ENCODE peak calls at places on chromosome 4, in seven cellular contexts. F is mesendoderm, Z is K562, W is aorta, Y is psoas muscle, K is hepatocyte, S is uterus. G is an unnamed sample. For H3K4me1, the result is how much of the 10 kb centered on the place peaks cover.

GRCh38 chr4:37928421-37928820 is 31.8 kb upstream of the PTTG2 start:
- DNase-seq in W (no peak), F (no peak), Z (no peak), S (no peak), Y (no peak), K (no peak), G (no peak)

GRCh38 chr4:15550491-15550890 is 80.8 kb downstream of the CC2D2A start:
- DNase-seq in W (no peak), S (no peak), Y (no peak), Z (no peak), F (peak), K (no peak), G (no peak)

GRCh38 chr4:2484993-2485392 is 16.1 kb downstream of the RNF4 start:
- DNase-seq in S (peak), F (no peak), Z (no peak), K (peak), Y (peak), W (peak), G (peak)

GRCh38 chr4:137531951-137532868 is at the start of gene PCDH18:
- DNase-seq in Y (peak), F (peak), S (peak), K (peak), W (peak), Z (no peak), G (no peak)

GRCh38 chr4:40553995-40554394 is 75.7 kb downstream of the RBM47 start:
- DNase-seq in S (no peak), K (no peak), Z (no peak), F (no peak), W (no peak), Y (no peak), G (no peak)

GRCh38 chr4:121784401-121784800 is 16.7 kb upstream of the EXOSC9 start:
- DNase-seq in W (no peak), Z (no peak), K (no peak), S (no peak), F (no peak), Y (no peak), G (no peak)

GRCh38 chr4:138494931-138495330 is 252.8 kb upstream of the SLC7A11 start:
- DNase-seq in S (no peak), F (peak), Y (no peak), W (no peak), Z (no peak), K (no peak), G (no peak)

GRCh38 chr4:139472761-139473335 is 18.9 kb downstream of the RAB33B start:
- DNase-seq in K (no peak), F (no peak), S (no peak), Y (no peak), Z (no peak), W (no peak), G (no peak)

GRCh38 chr4:111453216-111453615 is 692.0 kb upstream of the FAM241A start:
- DNase-seq in F (no peak), K (no peak), S (no peak), W (no peak), Z (no peak), Y (no peak), G (no peak)

GRCh38 chr4:10587697-10588096 is 96.9 kb downstream of the CLNK start:
- DNase-seq in Y (no peak), Z (no peak), K (no peak), F (peak), W (no peak), S (no peak), G (peak)

GRCh38 chr4:122703868-122704267 is 28.6 kb upstream of the BBS12 start:
- DNase-seq in K (no peak), F (peak), Z (no peak), Y (no peak), W (no peak), S (no peak), G (no peak)

GRCh38 chr4:132062611-132063239 is 1086.4 kb upstream of the PCDH10 start:
- DNase-seq in K (peak), Z (no peak), W (no peak), F (no peak), S (no peak), Y (no peak), G (no peak)

GRCh38 chr4:41709844-41710481 is 38.6 kb downstream of the PHOX2B start:
- DNase-seq in Z (no peak), W (no peak), Y (no peak), F (no peak), K (peak), S (no peak), G (no peak)

GRCh38 chr4:138681000-138681604 is 334.5 kb upstream of the NOCT start:
- DNase-seq in W (peak), F (peak), S (peak), Z (peak), K (peak), Y (peak), G (peak)

GRCh38 chr4:55635760-55636621 is at the start of gene NMU:
- DNase-seq in S (no peak), K (peak), Z (peak), W (peak), Y (peak), F (peak), G (no peak)
- H3K27ac ChIP-seq in S (no peak), K (no peak), Z (peak), W (no peak), Y (no peak), F (no peak), G (no peak)

GRCh38 chr4:118729287-118730286 is 44.4 kb downstream of the METTL14 start:
- DNase-seq in F (no peak), K (no peak), Y (no peak), S (no peak), Z (no peak), W (no peak), G (no peak)
- H3K4me1 ChIP-seq in F (under half), K (under half), Y (under half), S (under half), Z (under half), W (under half), G (under half)

GRCh38 chr4:128323401-128323800 is 35.8 kb upstream of the PGRMC2 start:
- DNase-seq in K (no peak), Y (no peak), F (peak), S (no peak), Z (no peak), W (no peak), G (no peak)

GRCh38 chr4:128322311-128322710 is 34.7 kb upstream of the PGRMC2 start:
- DNase-seq in F (no peak), Z (no peak), S (no peak), Y (no peak), W (no peak), K (no peak), G (no peak)

GRCh38 chr4:128328106-128328505 is 40.5 kb upstream of the PGRMC2 start:
- DNase-seq in W (no peak), Z (no peak), S (no peak), K (no peak), F (no peak), Y (no peak), G (no peak)

GRCh38 chr4:128320656-128321055 is 33.0 kb upstream of the PGRMC2 start:
- DNase-seq in F (no peak), Z (no peak), Y (no peak), K (no peak), W (no peak), S (no peak), G (no peak)

GRCh38 chr4:128322986-128323385 is 35.4 kb upstream of the PGRMC2 start:
- DNase-seq in K (peak), Z (no peak), F (peak), Y (no peak), S (no peak), W (no peak), G (no peak)
- H3K27ac ChIP-seq in K (peak), Z (no peak), F (peak), Y (no peak), S (no peak), W (no peak), G (no peak)

GRCh38 chr4:680091-680490 is 5.7 kb downstream of the MYL5 start:
- DNase-seq in Z (no peak), F (no peak), Y (peak), S (no peak), K (no peak), W (peak), G (no peak)
- H3K4me1 ChIP-seq in Z (half or more), F (under half), Y (under half), S (under half), K (under half), W (under half), G (under half)

GRCh38 chr4:87017580-87018061 is 82.8 kb downstream of the AFF1 start:
- DNase-seq in Z (peak), Y (no peak), W (no peak), K (peak), F (no peak), S (no peak), G (no peak)
- H3K27ac ChIP-seq in Z (peak), Y (peak), W (no peak), K (peak), F (no peak), S (peak), G (no peak)

GRCh38 chr4:54230479-54231418 is 1.7 kb downstream of the PDGFRA start:
- DNase-seq in K (peak), S (peak), F (peak), Y (peak), W (peak), Z (no peak), G (no peak)

GRCh38 chr4:54233128-54233696 is 4.1 kb downstream of the PDGFRA start:
- DNase-seq in K (peak), S (peak), F (peak), W (peak), Y (peak), Z (peak), G (peak)

GRCh38 chr4:54232151-54232688 is 3.1 kb downstream of the PDGFRA start:
- DNase-seq in W (peak), Z (no peak), K (peak), S (no peak), F (peak), Y (peak), G (no peak)

GRCh38 chr4:54229631-54230478 is 762 bp downstream of the PDGFRA start:
- DNase-seq in W (peak), F (peak), Y (peak), Z (no peak), K (peak), S (no peak), G (no peak)

GRCh38 chr4:54231419-54232150 is 2.5 kb downstream of the PDGFRA start:
- DNase-seq in F (peak), Y (peak), Z (no peak), S (peak), W (peak), K (peak), G (no peak)
- H3K4me1 ChIP-seq in F (under half), Y (under half), Z (under half), S (under half), W (under half), K (under half), G (half or more)

G was measured in CD8-positive, alpha-beta T cell.